ENCODE peak calls at places on chromosomes 4 and X, in six cellular contexts. I, F, D, N, A and X are unnamed samples.

GRCh38 chrX:42680651-42681050 is 97.3 kb downstream of the PPP1R2C start:
- DNase-seq in A (no peak), N (peak; percentile 39), I (no peak), D (no peak), F (no peak), X (no peak)

GRCh38 chr4:5990446-5991160 is 27.6 kb downstream of the C4orf50 start:
- DNase-seq in D (no peak), I (no peak), F (no peak), A (no peak), N (no peak), X (no peak)

GRCh38 chr4:4479366-4479765 is 62.5 kb downstream of the STX18 start:
- DNase-seq in F (no peak), N (no peak), I (no peak), A (no peak), D (no peak), X (no peak)

GRCh38 chr4:76526585-76526990 is 91.6 kb downstream of the SHROOM3 start:
- DNase-seq in I (peak; percentile 35), A (no peak), D (no peak), N (no peak), F (no peak), X (peak; percentile 45)

GRCh38 chr4:113300384-113301011 is 251.0 kb downstream of the ANK2 start:
- DNase-seq in N (peak; percentile 4), I (peak; percentile 66), F (no peak), D (peak; percentile 58), A (no peak), X (no peak)

GRCh38 chr4:129410115-129410514 is 314.2 kb downstream of the C4orf33 start:
- DNase-seq in I (peak; percentile 15), N (no peak), D (no peak), A (no peak), F (no peak), X (no peak)

GRCh38 chr4:110058677-110059076 is 139.7 kb downstream of the ELOVL6 start:
- DNase-seq in D (no peak), A (no peak), F (no peak), I (peak; percentile 55), N (no peak), X (no peak)

GRCh38 chr4:136400829-136401228 is 1131.5 kb downstream of the PCDH18 start:
- DNase-seq in N (peak; percentile 34), F (no peak), A (no peak), I (no peak), D (no peak), X (no peak)

GRCh38 chr4:53593765-53594164 is 2.5 kb upstream of the LNX1 start:
- DNase-seq in N (no peak), I (no peak), D (no peak), F (no peak), A (no peak), X (no peak)

GRCh38 chr4:147019061-147019460 is 73.4 kb upstream of the TTC29 start:
- DNase-seq in I (peak; percentile 72), F (no peak), N (peak; percentile 71), A (peak; percentile 74), D (peak; percentile 55), X (peak; percentile 60)

GRCh38 chr4:144399927-144400326 is 246.0 kb upstream of the HHIP start:
- DNase-seq in F (no peak), A (peak; percentile 29), N (no peak), D (no peak), I (peak; percentile 93), X (no peak)

GRCh38 chr4:125303058-125303457 is 11.7 kb upstream of the FAT4 start:
- DNase-seq in I (no peak), N (no peak), A (no peak), D (no peak), F (no peak), X (no peak)

GRCh38 chr4:139540161-139540560 is 15.9 kb downstream of the SETD7 start:
- DNase-seq in I (no peak), F (no peak), N (no peak), A (no peak), D (no peak), X (no peak)

GRCh38 chr4:175584172-175584571 is 227.9 kb downstream of the GPM6A start:
- DNase-seq in F (no peak), I (no peak), N (no peak), A (no peak), D (no peak), X (no peak)

GRCh38 chr4:143337600-143338287 is 1.1 kb downstream of the GAB1 start:
- DNase-seq in A (peak; percentile 69), D (peak; percentile 58), F (no peak), N (peak; percentile 68), I (peak; percentile 37), X (peak; percentile 32)

GRCh38 chr4:68734095-68734494 is 63.6 kb upstream of the UGT2B15 start:
- DNase-seq in N (no peak), D (no peak), A (no peak), I (no peak), F (no peak), X (no peak)

GRCh38 chr4:145939241-145939640 is 618 bp upstream of the ZNF827 start:
- DNase-seq in I (peak; percentile 45), N (no peak), D (no peak), A (no peak), F (no peak), X (no peak)

GRCh38 chrX:112223391-112223790 is 140.8 kb upstream of the TRPC5 start:
- DNase-seq in I (no peak), F (no peak), D (no peak), A (no peak), N (no peak), X (peak; percentile 34)

GRCh38 chr4:62455871-62456270 is 1255.7 kb downstream of the ADGRL3 start:
- DNase-seq in N (no peak), A (no peak), F (no peak), I (peak; percentile 24), D (no peak), X (no peak)

GRCh38 chr4:11525085-11525484 is 96.4 kb upstream of the HS3ST1 start:
- DNase-seq in F (no peak), I (no peak), A (no peak), D (no peak), N (no peak), X (no peak)

GRCh38 chr4:183797041-183797444 is 108.1 kb upstream of the STOX2 start:
- DNase-seq in A (no peak), N (peak; percentile 33), F (no peak), D (peak; percentile 34), I (no peak), X (peak; percentile 2)

GRCh38 chrX:44344194-44344593 is 722 bp upstream of the EFHC2 start:
- DNase-seq in D (peak; percentile 24), I (no peak), N (peak; percentile 43), F (no peak), A (no peak), X (no peak)

GRCh38 chrX:68072016-68072415 is 361.3 kb downstream of the OPHN1 start:
- DNase-seq in D (no peak), I (peak; percentile 58), A (no peak), N (no peak), F (no peak), X (no peak)

DNA sequence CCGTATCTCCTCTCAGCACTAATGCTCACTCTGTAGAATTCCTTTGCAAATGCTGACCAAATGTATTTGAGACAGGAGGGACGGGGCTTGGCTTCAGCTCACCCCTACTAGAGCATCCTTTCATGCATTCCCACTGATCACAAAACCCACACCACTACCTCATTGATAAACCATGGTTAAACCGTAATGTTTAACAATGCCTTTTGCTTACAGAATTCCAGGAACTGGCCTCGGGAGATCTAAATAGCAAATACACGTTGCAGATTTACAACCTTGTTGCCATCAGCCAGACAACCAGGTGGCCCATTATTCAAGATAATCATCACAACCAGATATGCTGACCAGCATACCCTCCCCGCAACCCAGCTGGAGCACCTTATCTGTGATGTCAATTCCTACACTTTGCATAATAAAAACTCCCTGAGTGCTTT is 391.9 kb downstream of the KCTD8 start:
- DNase-seq in N (peak; percentile 95), A (no peak), F (no peak), I (no peak), D (no peak), X (no peak)
- H3K27me3 ChIP-seq in N (no peaks in the 10 kb centered on the region), A (no peaks in the 10 kb centered on the region), F (no peaks in the 10 kb centered on the region), I (no peaks in the 10 kb centered on the region), D (no peaks in the 10 kb centered on the region), X (no peaks in the 10 kb centered on the region)

GRCh38 chr4:687975-688694 is 816 bp downstream of the SLC49A3 start:
- DNase-seq in A (peak; percentile 63), N (peak; percentile 77), F (no peak), D (peak; percentile 47), I (peak; percentile 12), X (peak; percentile 43)
- H3K4me3 ChIP-seq in A (no peak overlapping the region), N (peak overlapping the region; percentile 63), F (peak overlapping the region; percentile 66), D (peak overlapping the region; percentile 70), I (no peak overlapping the region), X (peak overlapping the region; percentile 58)

DNA sequence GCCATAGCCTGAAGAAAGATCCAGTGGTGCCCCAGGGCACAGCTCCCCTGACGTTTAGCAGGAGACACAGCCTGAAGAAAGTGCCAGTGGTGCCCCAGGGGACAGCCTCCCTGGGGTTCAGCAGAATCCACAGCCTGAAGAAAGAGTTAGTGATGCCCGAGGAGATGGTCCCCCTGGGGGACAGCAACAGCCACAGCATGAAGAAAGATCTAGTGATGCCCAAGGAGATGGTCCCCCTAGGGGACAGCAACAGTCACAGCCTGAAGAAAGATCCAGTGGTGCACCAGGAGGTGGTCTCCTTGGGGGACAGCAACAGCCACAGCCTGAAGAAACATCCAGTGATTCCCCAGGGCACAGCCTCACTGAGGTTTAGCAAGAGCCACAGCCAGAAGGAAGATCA is 2.8 kb downstream of the TEX13C start:
- DNase-seq in N (no peak), D (no peak), I (no peak), A (no peak), F (no peak), X (no peak)
- H3K27me3 ChIP-seq in N (no peaks in the 10 kb centered on the region), D (no peaks in the 10 kb centered on the region), I (no peaks in the 10 kb centered on the region), A (no peaks in the 10 kb centered on the region), F (no peaks in the 10 kb centered on the region), X (no peaks in the 10 kb centered on the region)

GRCh38 chr4:40059362-40059761 is 2.7 kb downstream of the N4BP2 start:
- DNase-seq in F (no peak), A (no peak), N (peak; percentile 11), I (no peak), D (no peak), X (no peak)

GRCh38 chr4:40057540-40058091 is 966 bp downstream of the N4BP2 start:
- DNase-seq in I (peak; percentile 90), A (peak; percentile 82), F (peak; percentile 17), N (peak; percentile 87), D (peak; percentile 79), X (peak; percentile 96)

GRCh38 chr4:40058121-40058520 is 1.5 kb downstream of the N4BP2 start:
- DNase-seq in A (no peak), N (peak; percentile 11), F (no peak), I (no peak), D (no peak), X (no peak)

GRCh38 chr4:40056722-40057539 is at the start of gene N4BP2:
- DNase-seq in F (peak; percentile 34), N (peak; percentile 88), D (peak; percentile 86), A (peak; percentile 92), I (peak; percentile 68), X (peak; percentile 77)

GRCh38 chr4:40058854-40059253 is 2.2 kb downstream of the N4BP2 start:
- DNase-seq in A (no peak), D (no peak), N (no peak), F (no peak), I (no peak), X (no peak)
- H3K4me3 ChIP-seq in A (no peak overlapping the region), D (no peak overlapping the region), N (peak overlapping the region; percentile 80), F (no peak overlapping the region), I (peak overlapping the region; percentile 81), X (no peak overlapping the region)

GRCh38 chr4:8121236-8122015 is 37.2 kb downstream of the ABLIM2 start:
- DNase-seq in N (no peak), I (no peak), D (no peak), A (no peak), F (no peak), X (no peak)
- H3K27me3 ChIP-seq in N (no peaks in the 10 kb centered on the region), I (no peaks in the 10 kb centered on the region), D (no peaks in the 10 kb centered on the region), A (no peaks in the 10 kb centered on the region), F (no peaks in the 10 kb centered on the region), X (no peaks in the 10 kb centered on the region)